ENCODE peak calls at places on chromosomes 4 and X, in seven cellular contexts. N is SHP77; K is activated T-helper 1 cell treated with anti-CD3 and anti-CD28 coated beads, Interleukin-12 subunit alpha, Interleukin-12 subunit beta, Interleukin-2, Interleukin-4 antibody, amounts not matched to agents 30 ng/mL and 10 ng/mL and 1 ng/mL, durations not matched to agents 14 hours and 24 hours and 36 hours; D is M059J; P is NCI-H2081; W is nephron progenitor cell; A is GM18507. O is an unnamed sample.

GRCh38 chr4:24131954-24132673 is 242.3 kb upstream of the PPARGC1A start:
- DNase-seq in N (no peak), K (no peak), D (no peak), P (no peak), W (no peak), A (no peak), O (no peak)

GRCh38 chr4:14564281-14564680 is 438.0 kb upstream of the CPEB2 start:
- DNase-seq in N (no peak), K (no peak), D (no peak), P (no peak), W (no peak), A (no peak), O (no peak)

GRCh38 chr4:187006189-187006618 is 282.5 kb upstream of the FAT1 start:
- DNase-seq in N (no peak), K (no peak), D (no peak), P (no peak), W (no peak), A (no peak), O (no peak)

GRCh38 chrX:2931612-2932011 is 2.5 kb upstream of the ARSD start:
- DNase-seq in N (no peak), K (no peak), D (no peak), P (no peak), W (no peak), A (no peak), O (no peak)

GRCh38 chr4:168524006-168524405 is 27.2 kb downstream of the PALLD start:
- DNase-seq in N (no peak), K (no peak), D (peak), P (no peak), W (no peak), A (no peak), O (no peak)

GRCh38 chr4:10721616-10722015 is 37.0 kb upstream of the CLNK start:
- DNase-seq in N (peak), K (no peak), D (no peak), P (peak), W (no peak), A (no peak), O (no peak)

GRCh38 chr4:144104509-144105130 is 35.9 kb downstream of the GYPA start:
- DNase-seq in N (no peak), K (no peak), D (no peak), P (no peak), W (no peak), A (no peak), O (no peak)

GRCh38 chr4:55921093-55921492 is 27.7 kb upstream of the CEP135 start:
- DNase-seq in N (no peak), K (no peak), D (peak), P (no peak), W (no peak), A (no peak), O (no peak)

GRCh38 chr4:158016511-158016910 is 156.3 kb downstream of the GASK1B start:
- DNase-seq in N (no peak), K (no peak), D (peak), P (no peak), W (no peak), A (no peak), O (no peak)

GRCh38 chr4:59374416-59374815 is 1825.7 kb upstream of the ADGRL3 start:
- DNase-seq in N (no peak), K (no peak), D (no peak), P (no peak), W (no peak), A (no peak), O (no peak)

GRCh38 chr4:41994461-41994860 is 4.1 kb downstream of the SLC30A9 start:
- DNase-seq in N (no peak), K (no peak), D (no peak), P (no peak), W (no peak), A (no peak), O (no peak)

GRCh38 chr4:184957451-184958115 is 60.7 kb upstream of the HELT start:
- DNase-seq in N (no peak), K (no peak), D (no peak), P (no peak), W (no peak), A (no peak), O (peak)

GRCh38 chr4:170030121-170030520 is 3.9 kb upstream of the MFAP3L start:
- DNase-seq in N (no peak), K (no peak), D (peak), P (no peak), W (no peak), A (no peak), O (no peak)

GRCh38 chrX:84363054-84363453 is 139.2 kb downstream of the HDX start:
- DNase-seq in N (no peak), K (no peak), D (no peak), P (no peak), W (no peak), A (no peak), O (no peak)

GRCh38 chr4:4474496-4474895 is 67.4 kb downstream of the STX18 start:
- DNase-seq in N (no peak), K (no peak), D (peak), P (no peak), W (no peak), A (no peak), O (no peak)

GRCh38 chr4:100781433-100781832 is 263.6 kb upstream of the EMCN start:
- DNase-seq in N (no peak), K (no peak), D (no peak), P (no peak), W (no peak), A (no peak), O (no peak)

GRCh38 chrX:17635231-17635630 is 102.1 kb upstream of the SCML1 start:
- DNase-seq in N (peak), K (no peak), D (no peak), P (no peak), W (peak), A (no peak), O (peak)

GRCh38 chrX:150873616-150874015 is 24.9 kb downstream of the CD99L2 start:
- DNase-seq in N (peak), K (no peak), D (peak), P (no peak), W (no peak), A (no peak), O (peak)

GRCh38 chr4:7422098-7422897 is 12.4 kb downstream of the PSAPL1 start:
- DNase-seq in N (no peak), K (no peak), D (no peak), P (no peak), W (no peak), A (no peak), O (no peak)

GRCh38 chr4:3469386-3470243 is 6.5 kb downstream of the DOK7 start:
- DNase-seq in N (no peak), K (no peak), D (no peak), P (no peak), W (peak), A (no peak), O (no peak)

GRCh38 chr4:2364654-2365053 is 53.8 kb downstream of the ZFYVE28 start:
- DNase-seq in N (no peak), K (peak), D (no peak), P (no peak), W (no peak), A (no peak), O (no peak)

GRCh38 chr4:11505225-11505971 is 76.7 kb upstream of the HS3ST1 start:
- DNase-seq in N (no peak), K (no peak), D (peak), P (peak), W (no peak), A (no peak), O (no peak)

GRCh38 chr4:8726344-8726851 is 133.8 kb downstream of the CPZ start:
- DNase-seq in N (peak), K (no peak), D (no peak), P (no peak), W (no peak), A (no peak), O (no peak)

GRCh38 chr4:138756519-138756918 is 259.1 kb upstream of the NOCT start:
- DNase-seq in N (no peak), K (no peak), D (no peak), P (no peak), W (no peak), A (no peak), O (no peak)

GRCh38 chr4:10104211-10104990 is 12.2 kb downstream of the WDR1 start:
- DNase-seq in N (no peak), K (no peak), D (no peak), P (no peak), W (no peak), A (no peak), O (no peak)

GRCh38 chr4:38902221-38902620 is 34.6 kb downstream of the FAM114A1 start:
- DNase-seq in N (no peak), K (no peak), D (no peak), P (no peak), W (no peak), A (no peak), O (no peak)

GRCh38 chrX:47632664-47633063 is 2.9 kb upstream of the CFP start:
- DNase-seq in N (no peak), K (no peak), D (no peak), P (no peak), W (no peak), A (no peak), O (no peak)

GRCh38 chr4:100632163-100632562 is 114.3 kb upstream of the EMCN start:
- DNase-seq in N (no peak), K (no peak), D (no peak), P (no peak), W (no peak), A (no peak), O (no peak)

GRCh38 chr4:39936565-39937418 is 40.9 kb downstream of the PDS5A start:
- DNase-seq in N (no peak), K (no peak), D (no peak), P (no peak), W (no peak), A (no peak), O (no peak)

GRCh38 chrX:11665144-11666040 is at the start of gene ARHGAP6:
- DNase-seq in N (no peak), K (no peak), D (peak), P (no peak), W (peak), A (no peak), O (no peak)

GRCh38 chrX:37468111-37468739 is 103.2 kb upstream of the LANCL3 start:
- DNase-seq in N (no peak), K (no peak), D (no peak), P (no peak), W (no peak), A (no peak), O (no peak)

GRCh38 chr4:99506781-99507180 is 4.0 kb upstream of the C4orf17 start:
- DNase-seq in N (no peak), K (no peak), D (peak), P (no peak), W (no peak), A (no peak), O (no peak)

GRCh38 chrX:1291110-1291740 is 22.6 kb downstream of the CSF2RA start:
- DNase-seq in N (no peak), K (no peak), D (no peak), P (no peak), W (no peak), A (no peak), O (no peak)

GRCh38 chr4:149534779-149535178 is 280.9 kb downstream of the IQCM start:
- DNase-seq in N (no peak), K (no peak), D (no peak), P (no peak), W (no peak), A (no peak), O (no peak)

GRCh38 chr4:72006576-72006975 is 25.2 kb upstream of the NPFFR2 start:
- DNase-seq in N (no peak), K (no peak), D (peak), P (no peak), W (no peak), A (no peak), O (no peak)

GRCh38 chr4:26131053-26131452 is 189.8 kb upstream of the RBPJ start:
- DNase-seq in N (no peak), K (no peak), D (no peak), P (no peak), W (no peak), A (no peak), O (no peak)